ENCODE peak calls at places on chromosomes 12 and 14, in six cellular contexts. Y, Q, M, U, H and B are unnamed samples.

GRCh38 chr12:69007166-69007857 is 74.3 kb upstream of the CPM start:
- DNase-seq in Y (no peak), Q (peak; percentile 39), M (no peak), U (peak; percentile 4), H (no peak), B (no peak)

GRCh38 chr14:104786091-104786586 is 9.4 kb downstream of the AKT1 start:
- DNase-seq in Y (no peak), Q (no peak), M (no peak), U (no peak), H (no peak), B (no peak)

GRCh38 chr12:121828826-121829225 is 25.0 kb downstream of the SETD1B start:
- DNase-seq in Y (no peak), Q (no peak), M (no peak), U (no peak), H (no peak), B (no peak)

GRCh38 chr12:107522692-107523477 is 162.7 kb upstream of the PWP1 start:
- DNase-seq in Y (no peak), Q (no peak), M (no peak), U (no peak), H (no peak), B (no peak)

GRCh38 chr14:23320584-23321571 is at the start of gene PABPN1:
- DNase-seq in Y (peak; percentile 96), Q (peak; percentile 99), M (peak; percentile 94), U (peak; percentile 95), H (peak; percentile 95), B (peak; percentile 100)

GRCh38 chr14:98960617-98961013 is 311.4 kb downstream of the BCL11B start:
- DNase-seq in Y (no peak), Q (no peak), M (no peak), U (no peak), H (no peak), B (no peak)

GRCh38 chr14:90815567-90815816 is 738 bp downstream of the TTC7B start:
- DNase-seq in Y (no peak), Q (no peak), M (no peak), U (no peak), H (no peak), B (no peak)

GRCh38 chr14:34913619-34914018 is 38.5 kb upstream of the BAZ1A start:
- DNase-seq in Y (no peak), Q (no peak), M (no peak), U (no peak), H (no peak), B (peak; percentile 10)

GRCh38 chr12:72368298-72368697 is 96.1 kb downstream of the TRHDE start:
- DNase-seq in Y (no peak), Q (no peak), M (no peak), U (no peak), H (no peak), B (no peak)

GRCh38 chr12:40745386-40745785 is 53.1 kb downstream of the CNTN1 start:
- DNase-seq in Y (no peak), Q (peak; percentile 37), M (no peak), U (no peak), H (no peak), B (no peak)

GRCh38 chr12:114440450-114441383 is 34.8 kb upstream of the TBX5 start:
- DNase-seq in Y (no peak), Q (no peak), M (no peak), U (no peak), H (no peak), B (no peak)

GRCh38 chr14:34713681-34714319 is 593 bp downstream of the CFL2 start:
- DNase-seq in Y (no peak), Q (peak; percentile 67), M (peak; percentile 6), U (peak; percentile 38), H (no peak), B (peak; percentile 32)

GRCh38 chr14:22164616-22165015 is 424.4 kb downstream of the DAD1 start:
- DNase-seq in Y (no peak), Q (no peak), M (no peak), U (no peak), H (no peak), B (no peak)

GRCh38 chr12:95966287-95966870 is 23.2 kb downstream of the AMDHD1 start:
- DNase-seq in Y (no peak), Q (no peak), M (no peak), U (no peak), H (no peak), B (no peak)

GRCh38 chr12:84874125-84874824 is 38.3 kb downstream of the SLC6A15 start:
- DNase-seq in Y (no peak), Q (peak; percentile 80), M (no peak), U (no peak), H (no peak), B (peak; percentile 55)

GRCh38 chr14:100622234-100622633 is 35.0 kb upstream of the BEGAIN start:
- DNase-seq in Y (no peak), Q (peak; percentile 33), M (no peak), U (no peak), H (no peak), B (no peak)

GRCh38 chr12:87439990-87440827 is 589.0 kb downstream of the C12orf50 start:
- DNase-seq in Y (no peak), Q (peak; percentile 50), M (no peak), U (no peak), H (no peak), B (no peak)

GRCh38 chr12:39692258-39692853 is 72.8 kb upstream of the ABCD2 start:
- DNase-seq in Y (no peak), Q (peak; percentile 56), M (no peak), U (no peak), H (no peak), B (no peak)

GRCh38 chr12:94282675-94283074 is 134.3 kb downstream of the PLXNC1 start:
- DNase-seq in Y (peak; percentile 28), Q (no peak), M (no peak), U (no peak), H (no peak), B (no peak)

GRCh38 chr12:98533723-98534251 is 18.4 kb downstream of the TMPO start:
- DNase-seq in Y (no peak), Q (peak; percentile 75), M (no peak), U (no peak), H (no peak), B (peak; percentile 55)

GRCh38 chr12:114013601-114014345 is 47.6 kb upstream of the RBM19 start:
- DNase-seq in Y (no peak), Q (peak; percentile 24), M (no peak), U (no peak), H (no peak), B (peak; percentile 5)

GRCh38 chr14:35385042-35385839 is 19.3 kb downstream of the NFKBIA start:
- DNase-seq in Y (no peak), Q (no peak), M (no peak), U (no peak), H (no peak), B (no peak)

GRCh38 chr12:123388948-123389559 is 5.1 kb downstream of the KMT5A start:
- DNase-seq in Y (no peak), Q (no peak), M (no peak), U (peak; percentile 16), H (no peak), B (no peak)

GRCh38 chr12:124847675-124848074 is 16.0 kb downstream of the SCARB1 start:
- DNase-seq in Y (no peak), Q (no peak), M (no peak), U (no peak), H (no peak), B (no peak)

GRCh38 chr14:87805315-87805723 is 187.7 kb downstream of the GALC start:
- DNase-seq in Y (peak; percentile 4), Q (peak; percentile 64), M (no peak), U (peak; percentile 59), H (no peak), B (peak; percentile 61)

GRCh38 chr12:94638521-94638920 is 11.8 kb downstream of the TMCC3 start:
- DNase-seq in Y (no peak), Q (no peak), M (no peak), U (no peak), H (no peak), B (no peak)

GRCh38 chr12:18898469-18898868 is 160.6 kb downstream of the CAPZA3 start:
- DNase-seq in Y (no peak), Q (no peak), M (no peak), U (no peak), H (no peak), B (no peak)